ENCODE peak calls at places on chromosomes 1 and 21, in seven cellular contexts. One of them, this sample, is unnamed.

GRCh38 chr1:223486366-223486765 is 93.2 kb downstream of the CCDC185 start:
- DNase-seq in skeletal muscle cell: no peak
- DNase-seq in kidney tubule cell: peak; percentile 7
- DNase-seq in HTR-8/SVneo: no peak
- DNase-seq in kidney: no peak
- DNase-seq in H7: peak; percentile 71
- DNase-seq in cardiac septum: peak; percentile 9
- DNase-seq in this sample: no peak

GRCh38 chr1:41762777-41763176 is 155.9 kb downstream of the HIVEP3 start:
- DNase-seq in cardiac septum: no peak
- DNase-seq in kidney: no peak
- DNase-seq in HTR-8/SVneo: no peak
- DNase-seq in skeletal muscle cell: no peak
- DNase-seq in H7: no peak
- DNase-seq in kidney tubule cell: no peak
- DNase-seq in this sample: no peak

GRCh38 chr1:185260611-185261010 is 56.4 kb downstream of the IVNS1ABP start:
- DNase-seq in kidney tubule cell: no peak
- DNase-seq in HTR-8/SVneo: no peak
- DNase-seq in H7: no peak
- DNase-seq in skeletal muscle cell: no peak
- DNase-seq in cardiac septum: no peak
- DNase-seq in kidney: no peak
- DNase-seq in this sample: no peak

GRCh38 chr1:47709302-47710074 is 271.6 kb downstream of the FOXD2 start:
- DNase-seq in H7: peak; percentile 94
- DNase-seq in cardiac septum: no peak
- DNase-seq in skeletal muscle cell: no peak
- DNase-seq in HTR-8/SVneo: no peak
- DNase-seq in kidney tubule cell: no peak
- DNase-seq in kidney: no peak
- DNase-seq in this sample: peak; percentile 33

GRCh38 chr1:183090386-183091006 is 67.3 kb downstream of the LAMC1 start:
- DNase-seq in skeletal muscle cell: peak; percentile 68
- DNase-seq in kidney: no peak
- DNase-seq in H7: no peak
- DNase-seq in kidney tubule cell: no peak
- DNase-seq in HTR-8/SVneo: no peak
- DNase-seq in cardiac septum: no peak
- DNase-seq in this sample: no peak

GRCh38 chr21:46014828-46015227 is 33.3 kb downstream of the COL6A1 start:
- DNase-seq in kidney tubule cell: no peak
- DNase-seq in kidney: no peak
- DNase-seq in H7: no peak
- DNase-seq in skeletal muscle cell: no peak
- DNase-seq in cardiac septum: no peak
- DNase-seq in HTR-8/SVneo: no peak
- DNase-seq in this sample: no peak

GRCh38 chr1:58318157-58318665 is 228.3 kb downstream of the OMA1 start:
- DNase-seq in skeletal muscle cell: no peak
- DNase-seq in H7: no peak
- DNase-seq in kidney: no peak
- DNase-seq in HTR-8/SVneo: no peak
- DNase-seq in kidney tubule cell: no peak
- DNase-seq in cardiac septum: no peak
- DNase-seq in this sample: no peak

GRCh38 chr21:31813873-31814272 is 58.9 kb upstream of the HUNK start:
- DNase-seq in kidney: no peak
- DNase-seq in kidney tubule cell: no peak
- DNase-seq in skeletal muscle cell: no peak
- DNase-seq in cardiac septum: no peak
- DNase-seq in H7: no peak
- DNase-seq in HTR-8/SVneo: no peak
- DNase-seq in this sample: no peak

GRCh38 chr21:45578811-45579381 is 36.7 kb upstream of the SLC19A1 start:
- DNase-seq in cardiac septum: peak; percentile 62
- DNase-seq in HTR-8/SVneo: no peak
- DNase-seq in kidney tubule cell: no peak
- DNase-seq in skeletal muscle cell: no peak
- DNase-seq in H7: peak; percentile 51
- DNase-seq in kidney: peak; percentile 52
- DNase-seq in this sample: no peak

GRCh38 chr1:238465449-238465848 is 574.7 kb upstream of the ZP4 start:
- DNase-seq in cardiac septum: no peak
- DNase-seq in HTR-8/SVneo: no peak
- DNase-seq in kidney tubule cell: no peak
- DNase-seq in kidney: no peak
- DNase-seq in H7: no peak
- DNase-seq in skeletal muscle cell: no peak
- DNase-seq in this sample: no peak

GRCh38 chr1:87117761-87118160 is 203.3 kb downstream of the HS2ST1 start:
- DNase-seq in kidney: no peak
- DNase-seq in H7: no peak
- DNase-seq in kidney tubule cell: peak; percentile 55
- DNase-seq in cardiac septum: no peak
- DNase-seq in skeletal muscle cell: no peak
- DNase-seq in HTR-8/SVneo: peak; percentile 25
- DNase-seq in this sample: peak; percentile 52

GRCh38 chr1:200438911-200439310 is 29.1 kb upstream of the ZNF281 start:
- DNase-seq in kidney: no peak
- DNase-seq in H7: no peak
- DNase-seq in skeletal muscle cell: no peak
- DNase-seq in cardiac septum: no peak
- DNase-seq in HTR-8/SVneo: no peak
- DNase-seq in kidney tubule cell: no peak
- DNase-seq in this sample: no peak

GRCh38 chr1:69791311-69791710 is 223.6 kb downstream of the LRRC7 start:
- DNase-seq in H7: no peak
- DNase-seq in HTR-8/SVneo: peak; percentile 2
- DNase-seq in kidney: no peak
- DNase-seq in cardiac septum: no peak
- DNase-seq in kidney tubule cell: no peak
- DNase-seq in skeletal muscle cell: no peak
- DNase-seq in this sample: no peak

GRCh38 chr21:45334591-45335081 is 46.9 kb upstream of the POFUT2 start:
- DNase-seq in kidney tubule cell: no peak
- DNase-seq in kidney: peak; percentile 46
- DNase-seq in skeletal muscle cell: no peak
- DNase-seq in HTR-8/SVneo: no peak
- DNase-seq in H7: no peak
- DNase-seq in cardiac septum: no peak
- DNase-seq in this sample: no peak

GRCh38 chr1:114437812-114438211 is 73.2 kb downstream of the TRIM33 start:
- DNase-seq in kidney: no peak
- DNase-seq in kidney tubule cell: no peak
- DNase-seq in cardiac septum: no peak
- DNase-seq in skeletal muscle cell: no peak
- DNase-seq in H7: no peak
- DNase-seq in HTR-8/SVneo: no peak
- DNase-seq in this sample: no peak

GRCh38 chr1:165886988-165887387 is 59.6 kb downstream of the UCK2 start:
- DNase-seq in kidney tubule cell: peak; percentile 69
- DNase-seq in H7: no peak
- DNase-seq in kidney: no peak
- DNase-seq in HTR-8/SVneo: no peak
- DNase-seq in skeletal muscle cell: no peak
- DNase-seq in cardiac septum: no peak
- DNase-seq in this sample: peak; percentile 33

GRCh38 chr1:47599777-47600176 is 161.9 kb downstream of the FOXD2 start:
- DNase-seq in HTR-8/SVneo: no peak
- DNase-seq in kidney tubule cell: no peak
- DNase-seq in skeletal muscle cell: no peak
- DNase-seq in H7: no peak
- DNase-seq in cardiac septum: no peak
- DNase-seq in kidney: no peak
- DNase-seq in this sample: no peak

GRCh38 chr1:98210064-98210463 is 289.2 kb upstream of the DPYD start:
- DNase-seq in cardiac septum: no peak
- DNase-seq in H7: no peak
- DNase-seq in kidney tubule cell: peak; percentile 87
- DNase-seq in skeletal muscle cell: peak; percentile 65
- DNase-seq in kidney: no peak
- DNase-seq in HTR-8/SVneo: peak; percentile 13
- DNase-seq in this sample: peak; percentile 97

GRCh38 chr1:159214149-159214760 is 9.6 kb downstream of the ACKR1 start:
- DNase-seq in cardiac septum: no peak
- DNase-seq in skeletal muscle cell: no peak
- DNase-seq in kidney tubule cell: peak; percentile 50
- DNase-seq in kidney: no peak
- DNase-seq in H7: peak; percentile 54
- DNase-seq in HTR-8/SVneo: peak; percentile 41
- DNase-seq in this sample: peak; percentile 58

GRCh38 chr1:19882111-19883071 is at the start of gene OTUD3:
- DNase-seq in HTR-8/SVneo: peak; percentile 96
- DNase-seq in skeletal muscle cell: peak; percentile 87
- DNase-seq in cardiac septum: peak; percentile 97
- DNase-seq in kidney tubule cell: peak; percentile 98
- DNase-seq in H7: peak; percentile 96
- DNase-seq in kidney: peak; percentile 98
- DNase-seq in this sample: peak; percentile 95

GRCh38 chr1:228083871-228084278 is 1.4 kb downstream of the ARF1 start:
- DNase-seq in cardiac septum: no peak
- DNase-seq in kidney: peak; percentile 71
- DNase-seq in HTR-8/SVneo: no peak
- DNase-seq in kidney tubule cell: no peak
- DNase-seq in H7: no peak
- DNase-seq in skeletal muscle cell: no peak
- DNase-seq in this sample: peak; percentile 38

GRCh38 chr1:197632651-197633050 is 142.6 kb downstream of the DENND1B start:
- DNase-seq in H7: no peak
- DNase-seq in kidney tubule cell: no peak
- DNase-seq in skeletal muscle cell: no peak
- DNase-seq in kidney: no peak
- DNase-seq in HTR-8/SVneo: no peak
- DNase-seq in cardiac septum: no peak
- DNase-seq in this sample: no peak

GRCh38 chr21:25292396-25292795 is 314.9 kb downstream of the MRPL39 start:
- DNase-seq in skeletal muscle cell: no peak
- DNase-seq in kidney: no peak
- DNase-seq in H7: no peak
- DNase-seq in HTR-8/SVneo: no peak
- DNase-seq in kidney tubule cell: no peak
- DNase-seq in cardiac septum: no peak
- DNase-seq in this sample: no peak

GRCh38 chr1:185880779-185881333 is 146.7 kb downstream of the HMCN1 start:
- DNase-seq in H7: no peak
- DNase-seq in kidney: no peak
- DNase-seq in HTR-8/SVneo: no peak
- DNase-seq in kidney tubule cell: no peak
- DNase-seq in cardiac septum: no peak
- DNase-seq in skeletal muscle cell: no peak
- DNase-seq in this sample: no peak

GRCh38 chr1:202835548-202836072 is 24.9 kb downstream of the PCAT6 start:
- DNase-seq in kidney: no peak
- DNase-seq in HTR-8/SVneo: no peak
- DNase-seq in kidney tubule cell: no peak
- DNase-seq in skeletal muscle cell: no peak
- DNase-seq in H7: peak; percentile 48
- DNase-seq in cardiac septum: no peak
- DNase-seq in this sample: no peak

GRCh38 chr21:29351691-29352090 is 53.0 kb downstream of the BACH1 start:
- DNase-seq in cardiac septum: no peak
- DNase-seq in kidney tubule cell: no peak
- DNase-seq in HTR-8/SVneo: no peak
- DNase-seq in skeletal muscle cell: no peak
- DNase-seq in kidney: no peak
- DNase-seq in H7: no peak
- DNase-seq in this sample: no peak

GRCh38 chr21:37914211-37914900 is 1.9 kb downstream of the KCNJ6 start:
- DNase-seq in HTR-8/SVneo: no peak
- DNase-seq in H7: peak; percentile 89
- DNase-seq in skeletal muscle cell: no peak
- DNase-seq in cardiac septum: no peak
- DNase-seq in kidney tubule cell: peak; percentile 25
- DNase-seq in kidney: no peak
- DNase-seq in this sample: peak; percentile 4

GRCh38 chr21:46116846-46117585 is 19.1 kb downstream of the COL6A2 start:
- DNase-seq in skeletal muscle cell: no peak
- DNase-seq in kidney: peak; percentile 69
- DNase-seq in H7: peak; percentile 60
- DNase-seq in kidney tubule cell: no peak
- DNase-seq in HTR-8/SVneo: no peak
- DNase-seq in cardiac septum: peak; percentile 69
- DNase-seq in this sample: no peak